ENCODE peak calls at places on chromosomes 4 and X, in five cellular contexts. I, D, C, T and O are unnamed samples.

GRCh38 chr4:183631577-183632198 is 27.3 kb downstream of the RWDD4 start:
- DNase-seq in I (no peak), D (no peak), C (no peak), T (no peak), O (no peak)

GRCh38 chrX:42704454-42704853 is 73.5 kb downstream of the PPP1R2C start:
- DNase-seq in I (no peak), D (no peak), C (peak), T (peak), O (peak)

GRCh38 chrX:12978205-12979010 is 3.5 kb downstream of the TMSB4X start:
- DNase-seq in I (no peak), D (no peak), C (peak), T (peak), O (peak)

GRCh38 chr4:37591349-37591748 is 94.8 kb downstream of the RELL1 start:
- DNase-seq in I (no peak), D (no peak), C (no peak), T (no peak), O (no peak)

GRCh38 chr4:140579278-140579677 is 10.5 kb upstream of the UCP1 start:
- DNase-seq in I (no peak), D (peak), C (no peak), T (no peak), O (no peak)

GRCh38 chrX:17828156-17828555 is 32.9 kb downstream of the RAI2 start:
- DNase-seq in I (no peak), D (no peak), C (no peak), T (no peak), O (no peak)

GRCh38 chrX:66110112-66110511 is 53.9 kb upstream of the HEPH start:
- DNase-seq in I (no peak), D (no peak), C (peak), T (peak), O (peak)

GRCh38 chr4:2535386-2536192 is 858 bp upstream of the FAM193A start:
- DNase-seq in I (peak), D (no peak), C (peak), T (peak), O (peak)

GRCh38 chr4:184534511-184535391 is 60.4 kb upstream of the IRF2 start:
- DNase-seq in I (no peak), D (no peak), C (peak), T (peak), O (peak)

GRCh38 chr4:164725066-164725465 is 28.9 kb upstream of the SMIM31 start:
- DNase-seq in I (no peak), D (no peak), C (no peak), T (no peak), O (no peak)

GRCh38 chrX:56026816-56027215 is 205.3 kb upstream of the KLF8 start:
- DNase-seq in I (no peak), D (no peak), C (no peak), T (no peak), O (no peak)

GRCh38 chrX:75522565-75523411 is at the start of gene ZDHHC15:
- DNase-seq in I (peak), D (peak), C (peak), T (no peak), O (no peak)

GRCh38 chr4:15232725-15233597 is 194.9 kb upstream of the C1QTNF7 start:
- DNase-seq in I (no peak), D (no peak), C (peak), T (peak), O (peak)

GRCh38 chr4:93775551-93775950 is 53.0 kb upstream of the ATOH1 start:
- DNase-seq in I (no peak), D (no peak), C (no peak), T (no peak), O (no peak)

GRCh38 chrX:7318661-7319060 is 170.7 kb upstream of the PUDP start:
- DNase-seq in I (no peak), D (peak), C (no peak), T (no peak), O (no peak)

GRCh38 chrX:122552291-122552800 is 631.7 kb upstream of the GRIA3 start:
- DNase-seq in I (no peak), D (no peak), C (no peak), T (no peak), O (peak)

GRCh38 chrX:123878177-123878576 is 18.3 kb downstream of the XIAP start:
- DNase-seq in I (no peak), D (no peak), C (peak), T (peak), O (peak)

GRCh38 chr4:148757171-148757570 is 315.0 kb upstream of the NR3C2 start:
- DNase-seq in I (no peak), D (no peak), C (peak), T (peak), O (peak)

GRCh38 chr4:613126-613525 is 12.2 kb upstream of the PDE6B start:
- DNase-seq in I (no peak), D (no peak), C (no peak), T (no peak), O (no peak)

GRCh38 chrX:43958529-43958928 is 14.7 kb downstream of the NDP start:
- DNase-seq in I (no peak), D (peak), C (peak), T (peak), O (peak)

GRCh38 chr4:153418581-153418980 is 47.6 kb upstream of the TMEM131L start:
- DNase-seq in I (no peak), D (no peak), C (peak), T (peak), O (peak)

GRCh38 chr4:82201303-82201702 is 172.5 kb downstream of the HNRNPD start:
- DNase-seq in I (no peak), D (peak), C (peak), T (no peak), O (peak)

GRCh38 chrX:2514131-2514530 is 13.4 kb upstream of the DHRSX start:
- DNase-seq in I (no peak), D (no peak), C (no peak), T (no peak), O (no peak)

GRCh38 chr4:6337331-6337935 is 67.8 kb downstream of the WFS1 start:
- DNase-seq in I (no peak), D (no peak), C (no peak), T (no peak), O (no peak)

GRCh38 chrX:56232221-56233082 is at the start of gene KLF8:
- DNase-seq in I (no peak), D (no peak), C (no peak), T (no peak), O (no peak)

GRCh38 chr4:55116450-55116849 is 8.9 kb downstream of the KDR start:
- DNase-seq in I (no peak), D (no peak), C (peak), T (no peak), O (peak)

GRCh38 chr4:128550060-128550459 is 259.4 kb upstream of the JADE1 start:
- DNase-seq in I (no peak), D (no peak), C (no peak), T (no peak), O (no peak)

GRCh38 chrX:12469296-12469695 is 321.9 kb upstream of the PRPS2 start:
- DNase-seq in I (no peak), D (no peak), C (no peak), T (no peak), O (no peak)

GRCh38 chrX:13120017-13120416 is 75.6 kb upstream of the FAM9C start:
- DNase-seq in I (no peak), D (no peak), C (peak), T (peak), O (peak)

GRCh38 chr4:113784497-113785254 is 23.1 kb upstream of the CAMK2D start:
- DNase-seq in I (no peak), D (no peak), C (peak), T (peak), O (peak)

GRCh38 chrX:117510453-117510852 is 606.2 kb downstream of the KLHL13 start:
- DNase-seq in I (no peak), D (no peak), C (no peak), T (no peak), O (no peak)

GRCh38 chr4:53361451-53361850 is 4.4 kb downstream of the SCFD2 start:
- DNase-seq in I (no peak), D (no peak), C (peak), T (peak), O (peak)

GRCh38 chr4:10056334-10057022 is 35.2 kb upstream of the SLC2A9 start:
- DNase-seq in I (no peak), D (peak), C (no peak), T (no peak), O (no peak)